ENCODE peak calls at places on chromosomes 1 and 21, in four cellular contexts. One of them, this sample, is unnamed.

GRCh38 chr1:246001142-246001812 is 505.8 kb downstream of the SMYD3 start:
- DNase-seq in COR-L47: no peak
- DNase-seq in HuH-7: no peak
- DNase-seq in activated naive CD4-positive, alpha-beta T cell treated with anti-CD3 and anti-CD28 coated beads, Interleukin-2, amount 10 ng/mL, durations not matched to agents 7 days and 5 days: no peak
- DNase-seq in this sample: no peak

GRCh38 chr1:21666572-21667320 is 2.4 kb downstream of the RAP1GAP start:
- DNase-seq in COR-L47: peak; percentile 22
- DNase-seq in HuH-7: no peak
- DNase-seq in activated naive CD4-positive, alpha-beta T cell treated with anti-CD3 and anti-CD28 coated beads, Interleukin-2, amount 10 ng/mL, durations not matched to agents 7 days and 5 days: peak; percentile 11
- DNase-seq in this sample: peak; percentile 31

GRCh38 chr1:182279302-182279701 is 112.3 kb downstream of the GLUL start:
- DNase-seq in COR-L47: no peak
- DNase-seq in HuH-7: no peak
- DNase-seq in activated naive CD4-positive, alpha-beta T cell treated with anti-CD3 and anti-CD28 coated beads, Interleukin-2, amount 10 ng/mL, durations not matched to agents 7 days and 5 days: no peak
- DNase-seq in this sample: no peak

GRCh38 chr1:12172042-12172851 is 5.5 kb downstream of the TNFRSF1B start:
- DNase-seq in COR-L47: no peak
- DNase-seq in HuH-7: no peak
- DNase-seq in activated naive CD4-positive, alpha-beta T cell treated with anti-CD3 and anti-CD28 coated beads, Interleukin-2, amount 10 ng/mL, durations not matched to agents 7 days and 5 days: no peak
- DNase-seq in this sample: no peak

GRCh38 chr1:47659141-47659540 is 221.3 kb downstream of the FOXD2 start:
- DNase-seq in COR-L47: peak; percentile 58
- DNase-seq in HuH-7: no peak
- DNase-seq in activated naive CD4-positive, alpha-beta T cell treated with anti-CD3 and anti-CD28 coated beads, Interleukin-2, amount 10 ng/mL, durations not matched to agents 7 days and 5 days: no peak
- DNase-seq in this sample: peak; percentile 31

GRCh38 chr1:21938791-21939538 is 1.9 kb upstream of the HSPG2 start:
- DNase-seq in COR-L47: no peak
- DNase-seq in HuH-7: no peak
- DNase-seq in activated naive CD4-positive, alpha-beta T cell treated with anti-CD3 and anti-CD28 coated beads, Interleukin-2, amount 10 ng/mL, durations not matched to agents 7 days and 5 days: no peak
- DNase-seq in this sample: no peak

GRCh38 chr1:10691740-10692125 is 104.7 kb downstream of the CASZ1 start:
- DNase-seq in COR-L47: no peak
- DNase-seq in HuH-7: no peak
- DNase-seq in activated naive CD4-positive, alpha-beta T cell treated with anti-CD3 and anti-CD28 coated beads, Interleukin-2, amount 10 ng/mL, durations not matched to agents 7 days and 5 days: no peak
- DNase-seq in this sample: no peak

GRCh38 chr1:109792056-109792831 is 28.5 kb upstream of the EPS8L3 start:
- DNase-seq in COR-L47: peak; percentile 84
- DNase-seq in HuH-7: peak; percentile 51
- DNase-seq in activated naive CD4-positive, alpha-beta T cell treated with anti-CD3 and anti-CD28 coated beads, Interleukin-2, amount 10 ng/mL, durations not matched to agents 7 days and 5 days: no peak
- DNase-seq in this sample: peak; percentile 69

GRCh38 chr1:205965039-205965630 is 21.9 kb upstream of the SLC26A9 start:
- DNase-seq in COR-L47: peak; percentile 87
- DNase-seq in HuH-7: no peak
- DNase-seq in activated naive CD4-positive, alpha-beta T cell treated with anti-CD3 and anti-CD28 coated beads, Interleukin-2, amount 10 ng/mL, durations not matched to agents 7 days and 5 days: no peak
- DNase-seq in this sample: peak; percentile 99

GRCh38 chr1:14739433-14739832 is 140.9 kb downstream of the KAZN start:
- DNase-seq in COR-L47: no peak
- DNase-seq in HuH-7: no peak
- DNase-seq in activated naive CD4-positive, alpha-beta T cell treated with anti-CD3 and anti-CD28 coated beads, Interleukin-2, amount 10 ng/mL, durations not matched to agents 7 days and 5 days: no peak
- DNase-seq in this sample: no peak

GRCh38 chr1:210739627-210740026 is 394.3 kb downstream of the KCNH1 start:
- DNase-seq in COR-L47: no peak
- DNase-seq in HuH-7: no peak
- DNase-seq in activated naive CD4-positive, alpha-beta T cell treated with anti-CD3 and anti-CD28 coated beads, Interleukin-2, amount 10 ng/mL, durations not matched to agents 7 days and 5 days: no peak
- DNase-seq in this sample: no peak

GRCh38 chr21:29656504-29657227 is 283.1 kb downstream of the GRIK1 start:
- DNase-seq in COR-L47: no peak
- DNase-seq in HuH-7: no peak
- DNase-seq in activated naive CD4-positive, alpha-beta T cell treated with anti-CD3 and anti-CD28 coated beads, Interleukin-2, amount 10 ng/mL, durations not matched to agents 7 days and 5 days: no peak
- DNase-seq in this sample: no peak

GRCh38 chr1:17869826-17870225 is 114.7 kb downstream of the ACTL8 start:
- DNase-seq in COR-L47: no peak
- DNase-seq in HuH-7: no peak
- DNase-seq in activated naive CD4-positive, alpha-beta T cell treated with anti-CD3 and anti-CD28 coated beads, Interleukin-2, amount 10 ng/mL, durations not matched to agents 7 days and 5 days: no peak
- DNase-seq in this sample: no peak

GRCh38 chr1:44497422-44498170 is 92.5 kb downstream of the RNF220 start:
- DNase-seq in COR-L47: no peak
- DNase-seq in HuH-7: no peak
- DNase-seq in activated naive CD4-positive, alpha-beta T cell treated with anti-CD3 and anti-CD28 coated beads, Interleukin-2, amount 10 ng/mL, durations not matched to agents 7 days and 5 days: no peak
- DNase-seq in this sample: no peak

GRCh38 chr1:223765719-223766340 is 53.5 kb downstream of the CAPN2 start:
- DNase-seq in COR-L47: peak; percentile 41
- DNase-seq in HuH-7: no peak
- DNase-seq in activated naive CD4-positive, alpha-beta T cell treated with anti-CD3 and anti-CD28 coated beads, Interleukin-2, amount 10 ng/mL, durations not matched to agents 7 days and 5 days: peak; percentile 7
- DNase-seq in this sample: peak; percentile 66

GRCh38 chr1:93029317-93029716 is 49.8 kb upstream of the MTF2 start:
- DNase-seq in COR-L47: no peak
- DNase-seq in HuH-7: no peak
- DNase-seq in activated naive CD4-positive, alpha-beta T cell treated with anti-CD3 and anti-CD28 coated beads, Interleukin-2, amount 10 ng/mL, durations not matched to agents 7 days and 5 days: peak; percentile 79
- DNase-seq in this sample: no peak

GRCh38 chr1:61887076-61887867 is 145.0 kb downstream of the PATJ start:
- DNase-seq in COR-L47: peak; percentile 33
- DNase-seq in HuH-7: no peak
- DNase-seq in activated naive CD4-positive, alpha-beta T cell treated with anti-CD3 and anti-CD28 coated beads, Interleukin-2, amount 10 ng/mL, durations not matched to agents 7 days and 5 days: no peak
- DNase-seq in this sample: peak; percentile 17

GRCh38 chr21:25881524-25882376 is 147.0 kb downstream of the GABPA start:
- DNase-seq in COR-L47: peak; percentile 60
- DNase-seq in HuH-7: peak; percentile 46
- DNase-seq in activated naive CD4-positive, alpha-beta T cell treated with anti-CD3 and anti-CD28 coated beads, Interleukin-2, amount 10 ng/mL, durations not matched to agents 7 days and 5 days: peak; percentile 71
- DNase-seq in this sample: peak; percentile 54

GRCh38 chr1:70440642-70441391 is 29.7 kb downstream of the CTH start:
- DNase-seq in COR-L47: no peak
- DNase-seq in HuH-7: no peak
- DNase-seq in activated naive CD4-positive, alpha-beta T cell treated with anti-CD3 and anti-CD28 coated beads, Interleukin-2, amount 10 ng/mL, durations not matched to agents 7 days and 5 days: no peak
- DNase-seq in this sample: no peak

GRCh38 chr1:35120458-35121133 is 41.4 kb downstream of the ZMYM1 start:
- DNase-seq in COR-L47: no peak
- DNase-seq in HuH-7: no peak
- DNase-seq in activated naive CD4-positive, alpha-beta T cell treated with anti-CD3 and anti-CD28 coated beads, Interleukin-2, amount 10 ng/mL, durations not matched to agents 7 days and 5 days: peak; percentile 21
- DNase-seq in this sample: no peak

GRCh38 chr1:7229696-7230095 is 444.4 kb downstream of the CAMTA1 start:
- DNase-seq in COR-L47: no peak
- DNase-seq in HuH-7: no peak
- DNase-seq in activated naive CD4-positive, alpha-beta T cell treated with anti-CD3 and anti-CD28 coated beads, Interleukin-2, amount 10 ng/mL, durations not matched to agents 7 days and 5 days: no peak
- DNase-seq in this sample: no peak

GRCh38 chr1:2251363-2251762 is 23.2 kb downstream of the SKI start:
- DNase-seq in COR-L47: no peak
- DNase-seq in HuH-7: no peak
- DNase-seq in activated naive CD4-positive, alpha-beta T cell treated with anti-CD3 and anti-CD28 coated beads, Interleukin-2, amount 10 ng/mL, durations not matched to agents 7 days and 5 days: no peak
- DNase-seq in this sample: no peak

GRCh38 chr1:224929335-224930237 is at the start of gene DNAH14:
- DNase-seq in COR-L47: peak; percentile 74
- DNase-seq in HuH-7: peak; percentile 91
- DNase-seq in activated naive CD4-positive, alpha-beta T cell treated with anti-CD3 and anti-CD28 coated beads, Interleukin-2, amount 10 ng/mL, durations not matched to agents 7 days and 5 days: peak; percentile 21
- DNase-seq in this sample: peak; percentile 92

GRCh38 chr1:206505702-206506375 is 1.5 kb upstream of the RASSF5 start:
- DNase-seq in COR-L47: no peak
- DNase-seq in HuH-7: peak; percentile 71
- DNase-seq in activated naive CD4-positive, alpha-beta T cell treated with anti-CD3 and anti-CD28 coated beads, Interleukin-2, amount 10 ng/mL, durations not matched to agents 7 days and 5 days: no peak
- DNase-seq in this sample: no peak

GRCh38 chr1:175208773-175209492 is 16.4 kb upstream of the KIAA0040 start:
- DNase-seq in COR-L47: no peak
- DNase-seq in HuH-7: no peak
- DNase-seq in activated naive CD4-positive, alpha-beta T cell treated with anti-CD3 and anti-CD28 coated beads, Interleukin-2, amount 10 ng/mL, durations not matched to agents 7 days and 5 days: peak; percentile 76
- DNase-seq in this sample: no peak

GRCh38 chr1:203286161-203286984 is 18.9 kb upstream of the BTG2 start:
- DNase-seq in COR-L47: no peak
- DNase-seq in HuH-7: no peak
- DNase-seq in activated naive CD4-positive, alpha-beta T cell treated with anti-CD3 and anti-CD28 coated beads, Interleukin-2, amount 10 ng/mL, durations not matched to agents 7 days and 5 days: peak; percentile 32
- DNase-seq in this sample: no peak

GRCh38 chr1:37794372-37795339 is 1.0 kb downstream of the MANEAL start:
- DNase-seq in COR-L47: peak; percentile 7
- DNase-seq in HuH-7: peak; percentile 42
- DNase-seq in activated naive CD4-positive, alpha-beta T cell treated with anti-CD3 and anti-CD28 coated beads, Interleukin-2, amount 10 ng/mL, durations not matched to agents 7 days and 5 days: no peak
- DNase-seq in this sample: peak; percentile 52

GRCh38 chr21:14591882-14592281 is 45.8 kb upstream of the SAMSN1 start:
- DNase-seq in COR-L47: no peak
- DNase-seq in HuH-7: peak; percentile 1
- DNase-seq in activated naive CD4-positive, alpha-beta T cell treated with anti-CD3 and anti-CD28 coated beads, Interleukin-2, amount 10 ng/mL, durations not matched to agents 7 days and 5 days: peak; percentile 31
- DNase-seq in this sample: no peak

GRCh38 chr1:3954391-3955160 is 54.5 kb upstream of the C1orf174 start:
- DNase-seq in COR-L47: peak; percentile 9
- DNase-seq in HuH-7: no peak
- DNase-seq in activated naive CD4-positive, alpha-beta T cell treated with anti-CD3 and anti-CD28 coated beads, Interleukin-2, amount 10 ng/mL, durations not matched to agents 7 days and 5 days: no peak
- DNase-seq in this sample: no peak

GRCh38 chr1:226126824-226127591 is 59.5 kb downstream of the ACBD3 start:
- DNase-seq in COR-L47: no peak
- DNase-seq in HuH-7: no peak
- DNase-seq in activated naive CD4-positive, alpha-beta T cell treated with anti-CD3 and anti-CD28 coated beads, Interleukin-2, amount 10 ng/mL, durations not matched to agents 7 days and 5 days: no peak
- DNase-seq in this sample: no peak

GRCh38 chr1:118960026-118960561 is 28.0 kb downstream of the TBX15 start:
- DNase-seq in COR-L47: no peak
- DNase-seq in HuH-7: no peak
- DNase-seq in activated naive CD4-positive, alpha-beta T cell treated with anti-CD3 and anti-CD28 coated beads, Interleukin-2, amount 10 ng/mL, durations not matched to agents 7 days and 5 days: no peak
- DNase-seq in this sample: no peak

GRCh38 chr1:156124557-156125483 is 10.3 kb downstream of the LMNA start:
- DNase-seq in COR-L47: no peak
- DNase-seq in HuH-7: no peak
- DNase-seq in activated naive CD4-positive, alpha-beta T cell treated with anti-CD3 and anti-CD28 coated beads, Interleukin-2, amount 10 ng/mL, durations not matched to agents 7 days and 5 days: peak; percentile 31
- DNase-seq in this sample: no peak

GRCh38 chr1:8711161-8711560 is 106.3 kb downstream of the RERE start:
- DNase-seq in COR-L47: no peak
- DNase-seq in HuH-7: no peak
- DNase-seq in activated naive CD4-positive, alpha-beta T cell treated with anti-CD3 and anti-CD28 coated beads, Interleukin-2, amount 10 ng/mL, durations not matched to agents 7 days and 5 days: no peak
- DNase-seq in this sample: no peak

This sample was measured in NCI-H2081.